ENCODE peak calls at places on chromosomes 16 and 17, in six cellular contexts. One of them, this sample, is unnamed.

GRCh38 chr16:4846503-4846900 is 586 bp downstream of the GLYR1 start:
- DNase-seq in neuronal stem cell: no peak
- DNase-seq in A673: peak
- DNase-seq in ascending aorta: no peak
- DNase-seq in aorta: peak
- DNase-seq in AG04450: no peak
- DNase-seq in this sample: peak

GRCh38 chr16:25097304-25097988 is 14.1 kb upstream of the LCMT1 start:
- DNase-seq in neuronal stem cell: no peak
- DNase-seq in A673: no peak
- DNase-seq in ascending aorta: no peak
- DNase-seq in aorta: no peak
- DNase-seq in AG04450: peak
- DNase-seq in this sample: no peak

GRCh38 chr16:87924041-87924851 is 12.1 kb downstream of the CA5A start:
- DNase-seq in neuronal stem cell: no peak
- DNase-seq in A673: peak
- DNase-seq in ascending aorta: no peak
- DNase-seq in aorta: no peak
- DNase-seq in AG04450: no peak
- DNase-seq in this sample: no peak

GRCh38 chr16:83727018-83727417 is 80.8 kb upstream of the HSBP1 start:
- DNase-seq in neuronal stem cell: no peak
- DNase-seq in A673: no peak
- DNase-seq in ascending aorta: no peak
- DNase-seq in aorta: no peak
- DNase-seq in AG04450: peak
- DNase-seq in this sample: no peak

GRCh38 chr16:3999479-3999868 is 116.8 kb downstream of the ADCY9 start:
- DNase-seq in neuronal stem cell: no peak
- DNase-seq in A673: peak
- DNase-seq in ascending aorta: no peak
- DNase-seq in aorta: peak
- DNase-seq in AG04450: peak
- DNase-seq in this sample: no peak

GRCh38 chr17:35293151-35293837 is 50.4 kb downstream of the SLFN5 start:
- DNase-seq in neuronal stem cell: no peak
- DNase-seq in A673: no peak
- DNase-seq in ascending aorta: no peak
- DNase-seq in aorta: no peak
- DNase-seq in AG04450: no peak
- DNase-seq in this sample: no peak

GRCh38 chr16:67461600-67462278 is 19.2 kb downstream of the ATP6V0D1 start:
- DNase-seq in neuronal stem cell: no peak
- DNase-seq in A673: no peak
- DNase-seq in ascending aorta: no peak
- DNase-seq in aorta: no peak
- DNase-seq in AG04450: no peak
- DNase-seq in this sample: no peak

GRCh38 chr17:17304521-17304985 is 1.4 kb downstream of the NT5M start:
- DNase-seq in neuronal stem cell: no peak
- DNase-seq in A673: no peak
- DNase-seq in ascending aorta: no peak
- DNase-seq in aorta: no peak
- DNase-seq in AG04450: no peak
- DNase-seq in this sample: no peak

GRCh38 chr16:59552164-59552563 is 818.0 kb upstream of the GOT2 start:
- DNase-seq in neuronal stem cell: no peak
- DNase-seq in A673: no peak
- DNase-seq in ascending aorta: no peak
- DNase-seq in aorta: no peak
- DNase-seq in AG04450: no peak
- DNase-seq in this sample: no peak

GRCh38 chr17:18247613-18248001 is 10.9 kb downstream of the FLII start:
- DNase-seq in neuronal stem cell: no peak
- DNase-seq in A673: no peak
- DNase-seq in ascending aorta: no peak
- DNase-seq in aorta: no peak
- DNase-seq in AG04450: no peak
- DNase-seq in this sample: no peak

GRCh38 chr16:54588026-54588425 is 301.4 kb upstream of the IRX3 start:
- DNase-seq in neuronal stem cell: no peak
- DNase-seq in A673: no peak
- DNase-seq in ascending aorta: no peak
- DNase-seq in aorta: no peak
- DNase-seq in AG04450: no peak
- DNase-seq in this sample: no peak

GRCh38 chr17:31499771-31500554 is 108.5 kb downstream of the RAB11FIP4 start:
- DNase-seq in neuronal stem cell: no peak
- DNase-seq in A673: no peak
- DNase-seq in ascending aorta: peak
- DNase-seq in aorta: no peak
- DNase-seq in AG04450: no peak
- DNase-seq in this sample: no peak

GRCh38 chr16:81369888-81370504 is 55.2 kb downstream of the GAN start:
- DNase-seq in neuronal stem cell: no peak
- DNase-seq in A673: no peak
- DNase-seq in ascending aorta: no peak
- DNase-seq in aorta: no peak
- DNase-seq in AG04450: no peak
- DNase-seq in this sample: no peak

GRCh38 chr16:66405057-66405783 is 21.9 kb upstream of the BEAN1 start:
- DNase-seq in neuronal stem cell: no peak
- DNase-seq in A673: no peak
- DNase-seq in ascending aorta: no peak
- DNase-seq in aorta: no peak
- DNase-seq in AG04450: no peak
- DNase-seq in this sample: no peak

GRCh38 chr16:66412182-66412581 is 14.9 kb upstream of the BEAN1 start:
- DNase-seq in neuronal stem cell: no peak
- DNase-seq in A673: no peak
- DNase-seq in ascending aorta: no peak
- DNase-seq in aorta: no peak
- DNase-seq in AG04450: no peak
- DNase-seq in this sample: no peak

GRCh38 chr16:66408181-66409048 is 18.7 kb upstream of the BEAN1 start:
- DNase-seq in neuronal stem cell: no peak
- DNase-seq in A673: peak
- DNase-seq in ascending aorta: no peak
- DNase-seq in aorta: no peak
- DNase-seq in AG04450: peak
- DNase-seq in this sample: no peak

GRCh38 chr16:66406534-66407368 is 20.3 kb upstream of the BEAN1 start:
- DNase-seq in neuronal stem cell: peak
- DNase-seq in A673: peak
- DNase-seq in ascending aorta: no peak
- DNase-seq in aorta: peak
- DNase-seq in AG04450: no peak
- DNase-seq in this sample: peak

DNA sequence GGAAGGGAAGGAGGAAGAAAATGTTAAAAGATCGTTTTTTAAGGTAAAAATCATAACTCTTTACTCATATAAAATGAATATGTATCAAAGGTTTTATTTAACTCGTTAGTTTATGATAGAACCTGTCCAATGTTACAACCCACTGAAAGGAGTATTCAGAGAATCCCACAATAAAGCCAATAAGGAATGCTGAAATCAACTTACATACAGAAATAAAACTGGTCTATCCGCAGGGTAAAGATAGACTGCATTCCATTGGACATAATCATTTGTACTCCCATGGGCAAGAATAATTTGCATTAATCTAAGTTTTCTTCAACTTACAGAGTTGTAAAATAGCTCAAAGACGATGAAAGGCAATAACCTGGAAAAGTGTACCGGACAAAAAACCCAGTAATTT is 17.9 kb upstream of the BEAN1 start:
- DNase-seq in neuronal stem cell: no peak
- DNase-seq in A673: no peak
- DNase-seq in ascending aorta: no peak
- DNase-seq in aorta: no peak
- DNase-seq in AG04450: no peak
- DNase-seq in this sample: no peak
- H3K27ac ChIP-seq in neuronal stem cell: no peak
- H3K27ac ChIP-seq in A673: no peak
- H3K27ac ChIP-seq in ascending aorta: no peak
- H3K27ac ChIP-seq in aorta: no peak
- H3K27ac ChIP-seq in AG04450: peak
- H3K27ac ChIP-seq in this sample: no peak

DNA sequence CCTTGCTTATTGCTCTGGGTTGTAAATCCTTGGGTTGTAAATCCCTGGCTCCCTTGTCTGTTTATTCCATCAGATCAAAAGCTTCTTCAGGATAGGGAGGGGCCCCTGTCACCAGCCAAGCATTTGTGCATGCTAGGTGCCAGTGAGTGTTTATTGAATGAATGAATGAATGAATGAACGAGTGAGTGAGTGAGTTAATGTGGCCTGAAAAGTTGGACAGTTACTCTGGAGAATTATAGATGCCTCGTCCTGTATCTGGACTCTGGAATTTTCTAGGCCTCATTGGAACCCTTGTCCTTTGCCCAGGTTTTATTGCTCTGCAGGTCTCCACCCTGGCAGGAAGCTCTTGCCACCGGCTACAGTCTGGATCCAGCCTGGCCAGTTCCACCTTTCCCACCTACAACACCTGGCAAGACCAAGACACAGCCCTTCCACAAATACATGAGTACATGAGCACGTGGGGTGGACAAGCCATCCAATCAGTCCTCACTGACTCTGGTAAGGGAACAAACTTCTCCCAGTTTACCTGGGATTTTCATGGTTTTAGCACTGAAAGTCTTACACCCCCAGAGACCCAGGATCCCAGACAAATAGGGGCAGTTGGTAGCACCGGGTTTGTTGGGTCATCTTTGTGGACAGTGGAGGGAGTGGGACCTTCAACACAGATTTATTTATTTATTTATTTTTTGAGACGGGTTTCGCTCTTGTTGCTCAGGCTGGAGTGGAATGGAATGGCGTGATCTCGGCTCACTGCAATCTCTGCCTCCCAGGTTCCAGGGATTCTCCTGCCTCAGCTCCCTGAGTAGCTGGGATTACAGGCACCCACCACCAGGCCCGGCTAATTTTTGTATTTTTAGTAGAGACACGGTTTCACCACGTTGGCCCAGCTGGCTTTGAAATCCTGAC is 14.7 kb upstream of the CDH1 start:
- DNase-seq in neuronal stem cell: no peak
- DNase-seq in A673: no peak
- DNase-seq in ascending aorta: no peak
- DNase-seq in aorta: no peak
- DNase-seq in AG04450: no peak
- DNase-seq in this sample: no peak
- H3K27ac ChIP-seq in neuronal stem cell: no peak
- H3K27ac ChIP-seq in A673: no peak
- H3K27ac ChIP-seq in ascending aorta: no peak
- H3K27ac ChIP-seq in aorta: no peak
- H3K27ac ChIP-seq in AG04450: no peak
- H3K27ac ChIP-seq in this sample: no peak

GRCh38 chr17:49390548-49391324 is 23.9 kb downstream of the PHB1 start:
- DNase-seq in neuronal stem cell: no peak
- DNase-seq in A673: no peak
- DNase-seq in ascending aorta: no peak
- DNase-seq in aorta: peak
- DNase-seq in AG04450: no peak
- DNase-seq in this sample: no peak

GRCh38 chr17:49386373-49386772 is 24.3 kb upstream of the ZNF652 start:
- DNase-seq in neuronal stem cell: no peak
- DNase-seq in A673: no peak
- DNase-seq in ascending aorta: no peak
- DNase-seq in aorta: no peak
- DNase-seq in AG04450: no peak
- DNase-seq in this sample: no peak

GRCh38 chr17:49387374-49388289 is 25.6 kb upstream of the ZNF652 start:
- DNase-seq in neuronal stem cell: no peak
- DNase-seq in A673: no peak
- DNase-seq in ascending aorta: no peak
- DNase-seq in aorta: no peak
- DNase-seq in AG04450: no peak
- DNase-seq in this sample: no peak

GRCh38 chr17:49388290-49388640 is 26.2 kb upstream of the ZNF652 start:
- DNase-seq in neuronal stem cell: no peak
- DNase-seq in A673: no peak
- DNase-seq in ascending aorta: no peak
- DNase-seq in aorta: no peak
- DNase-seq in AG04450: no peak
- DNase-seq in this sample: no peak

GRCh38 chr17:49388692-49389513 is 25.8 kb downstream of the PHB1 start:
- DNase-seq in neuronal stem cell: no peak
- DNase-seq in A673: no peak
- DNase-seq in ascending aorta: no peak
- DNase-seq in aorta: no peak
- DNase-seq in AG04450: no peak
- DNase-seq in this sample: no peak
- H3K27ac ChIP-seq in neuronal stem cell: no peak
- H3K27ac ChIP-seq in A673: no peak
- H3K27ac ChIP-seq in ascending aorta: no peak
- H3K27ac ChIP-seq in aorta: no peak
- H3K27ac ChIP-seq in AG04450: no peak
- H3K27ac ChIP-seq in this sample: no peak

GRCh38 chr17:71980171-71980570 is 140.6 kb upstream of the SOX9 start:
- DNase-seq in neuronal stem cell: no peak
- DNase-seq in A673: no peak
- DNase-seq in ascending aorta: no peak
- DNase-seq in aorta: no peak
- DNase-seq in AG04450: no peak
- DNase-seq in this sample: no peak

GRCh38 chr17:71978435-71978834 is 142.4 kb upstream of the SOX9 start:
- DNase-seq in neuronal stem cell: no peak
- DNase-seq in A673: no peak
- DNase-seq in ascending aorta: no peak
- DNase-seq in aorta: no peak
- DNase-seq in AG04450: no peak
- DNase-seq in this sample: no peak

GRCh38 chr17:71974051-71974450 is 146.8 kb upstream of the SOX9 start:
- DNase-seq in neuronal stem cell: no peak
- DNase-seq in A673: no peak
- DNase-seq in ascending aorta: no peak
- DNase-seq in aorta: no peak
- DNase-seq in AG04450: no peak
- DNase-seq in this sample: no peak

GRCh38 chr17:71975331-71975801 is 145.5 kb upstream of the SOX9 start:
- DNase-seq in neuronal stem cell: no peak
- DNase-seq in A673: no peak
- DNase-seq in ascending aorta: no peak
- DNase-seq in aorta: peak
- DNase-seq in AG04450: peak
- DNase-seq in this sample: peak

GRCh38 chr17:71975998-71976649 is 144.7 kb upstream of the SOX9 start:
- DNase-seq in neuronal stem cell: no peak
- DNase-seq in A673: no peak
- DNase-seq in ascending aorta: peak
- DNase-seq in aorta: peak
- DNase-seq in AG04450: peak
- DNase-seq in this sample: peak
- H3K27ac ChIP-seq in neuronal stem cell: no peak
- H3K27ac ChIP-seq in A673: no peak
- H3K27ac ChIP-seq in ascending aorta: peak
- H3K27ac ChIP-seq in aorta: peak
- H3K27ac ChIP-seq in AG04450: peak
- H3K27ac ChIP-seq in this sample: peak